ENCODE peak calls at places on chromosomes 1 and 21, in five cellular contexts. O, R, B, F and I are unnamed samples.

GRCh38 chr21:32578107-32578691 is 7.1 kb downstream of the TCP10L start:
- DNase-seq in O (peak), R (no peak), B (no peak), F (no peak), I (no peak)

GRCh38 chr1:30095051-30095450 is 628.3 kb downstream of the MATN1 start:
- DNase-seq in O (no peak), R (no peak), B (no peak), F (no peak), I (no peak)

GRCh38 chr1:88529581-88529980 is 154.5 kb upstream of the PKN2 start:
- DNase-seq in O (no peak), R (no peak), B (no peak), F (no peak), I (no peak)

GRCh38 chr1:245458761-245459174 is 304.0 kb downstream of the KIF26B start:
- DNase-seq in O (peak), R (no peak), B (no peak), F (no peak), I (peak)

GRCh38 chr1:65459397-65459768 is 38.9 kb downstream of the LEPR start:
- DNase-seq in O (peak), R (peak), B (peak), F (no peak), I (no peak)

GRCh38 chr1:55288245-55288644 is 73.1 kb upstream of the USP24 start:
- DNase-seq in O (no peak), R (peak), B (peak), F (no peak), I (no peak)

GRCh38 chr1:179808503-179808902 is 65.4 kb downstream of the FAM163A start:
- DNase-seq in O (no peak), R (no peak), B (no peak), F (no peak), I (no peak)

GRCh38 chr1:2534775-2535387 is 4.8 kb upstream of the HES5 start:
- DNase-seq in O (peak), R (no peak), B (no peak), F (no peak), I (no peak)

GRCh38 chr1:115507256-115507589 is 134.5 kb upstream of the VANGL1 start:
- DNase-seq in O (peak), R (no peak), B (no peak), F (peak), I (no peak)

GRCh38 chr1:169595764-169596711 is 9.8 kb upstream of the F5 start:
- DNase-seq in O (peak), R (no peak), B (no peak), F (no peak), I (no peak)

GRCh38 chr1:34753163-34753562 is 1.7 kb upstream of the GJB5 start:
- DNase-seq in O (no peak), R (no peak), B (no peak), F (no peak), I (no peak)

GRCh38 chr1:98172578-98172977 is 251.7 kb upstream of the DPYD start:
- DNase-seq in O (no peak), R (no peak), B (no peak), F (no peak), I (no peak)

GRCh38 chr21:17513214-17514123 is 626 bp downstream of the CXADR start:
- DNase-seq in O (peak), R (peak), B (peak), F (no peak), I (no peak)

GRCh38 chr1:162988869-162989268 is 80.3 kb upstream of the RGS4 start:
- DNase-seq in O (no peak), R (no peak), B (no peak), F (no peak), I (no peak)

GRCh38 chr1:51489472-51489871 is 29.6 kb downstream of the EPS15 start:
- DNase-seq in O (no peak), R (no peak), B (no peak), F (no peak), I (no peak)

GRCh38 chr1:3831689-3832088 is 25.3 kb downstream of the CEP104 start:
- DNase-seq in O (peak), R (no peak), B (no peak), F (no peak), I (no peak)

GRCh38 chr1:2468041-2468472 is 8.0 kb upstream of the PLCH2 start:
- DNase-seq in O (peak), R (peak), B (peak), F (no peak), I (no peak)

GRCh38 chr1:54353959-54354358 is 52.2 kb downstream of the SSBP3 start:
- DNase-seq in O (peak), R (no peak), B (no peak), F (no peak), I (no peak)

GRCh38 chr1:214551436-214552173 is at the start of gene PTPN14:
- DNase-seq in O (peak), R (peak), B (peak), F (peak), I (no peak)

GRCh38 chr1:93694039-93694438 is 12.4 kb upstream of the BCAR3 start:
- DNase-seq in O (no peak), R (no peak), B (no peak), F (no peak), I (no peak)

GRCh38 chr1:181645171-181645570 is 161.9 kb downstream of the CACNA1E start:
- DNase-seq in O (no peak), R (no peak), B (no peak), F (no peak), I (no peak)
- TF ChIP-seq CTCF in O (no peak), R (no peak), B (no peak), F (no peak), I (no peak)

GRCh38 chr1:91611498-91611917 is 110.9 kb downstream of the CDC7 start:
- DNase-seq in O (peak), R (no peak), B (no peak), F (no peak), I (no peak)
- TF ChIP-seq CTCF in O (no peak), R (no peak), B (no peak), F (no peak), I (no peak)

GRCh38 chr1:33008051-33008914 is 28.4 kb downstream of the AK2 start:
- DNase-seq in O (no peak), R (no peak), B (no peak), F (no peak), I (no peak)

GRCh38 chr1:33009561-33009960 is 27.1 kb downstream of the AK2 start:
- DNase-seq in O (no peak), R (no peak), B (no peak), F (no peak), I (no peak)

GRCh38 chr1:33005117-33005811 is 31.4 kb downstream of the AK2 start:
- DNase-seq in O (no peak), R (no peak), B (no peak), F (no peak), I (no peak)

GRCh38 chr1:33005812-33006465 is 30.7 kb downstream of the AK2 start:
- DNase-seq in O (peak), R (no peak), B (no peak), F (no peak), I (no peak)

GRCh38 chr1:33007190-33008050 is 29.3 kb downstream of the AK2 start:
- DNase-seq in O (peak), R (no peak), B (no peak), F (peak), I (peak)
- TF ChIP-seq CTCF in O (peak), R (no peak), B (no peak), F (peak), I (peak)

DNA sequence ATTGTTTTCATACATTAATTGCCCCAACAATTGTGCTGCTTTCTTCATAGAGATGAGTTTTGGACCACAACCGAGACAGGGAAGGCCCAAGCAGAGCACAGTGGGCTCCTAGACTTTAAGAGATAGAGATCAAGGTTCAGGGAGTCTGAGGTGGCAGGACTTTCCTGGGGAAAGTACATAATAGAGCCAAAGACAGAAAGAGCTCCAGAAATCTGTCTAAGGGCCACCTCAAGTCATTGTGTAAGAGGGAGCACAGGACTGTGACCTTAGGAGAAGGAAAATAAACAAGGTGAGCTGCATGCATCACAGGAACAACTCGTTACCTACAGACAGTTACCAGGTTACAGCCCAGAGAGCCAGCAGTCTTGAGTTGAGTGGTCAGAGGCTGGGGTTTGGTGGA is 41.3 kb upstream of the CR2 start:
- DNase-seq in O (no peak), R (no peak), B (no peak), F (no peak), I (no peak)
- TF ChIP-seq CTCF in O (no peak), R (no peak), B (no peak), F (no peak), I (no peak)

GRCh38 chr1:205444300-205444930 is 11.4 kb downstream of the BLACAT1 start:
- DNase-seq in O (no peak), R (no peak), B (no peak), F (no peak), I (no peak)
- TF ChIP-seq CTCF in O (no peak), R (no peak), B (no peak), F (no peak), I (no peak)

GRCh38 chr1:203628185-203628996 is 1.8 kb downstream of the ATP2B4 start:
- DNase-seq in O (peak), R (no peak), B (no peak), F (peak), I (no peak)

GRCh38 chr1:203627819-203628184 is 1.2 kb downstream of the ATP2B4 start:
- DNase-seq in O (peak), R (no peak), B (no peak), F (peak), I (no peak)

GRCh38 chr1:203626910-203627246 is 246 bp downstream of the ATP2B4 start:
- DNase-seq in O (no peak), R (no peak), B (no peak), F (no peak), I (no peak)

GRCh38 chr1:203624341-203624712 is 2.3 kb upstream of the ATP2B4 start:
- DNase-seq in O (no peak), R (no peak), B (no peak), F (no peak), I (no peak)

GRCh38 chr1:203625623-203626189 is 926 bp upstream of the ATP2B4 start:
- DNase-seq in O (peak), R (peak), B (peak), F (peak), I (no peak)
- TF ChIP-seq CTCF in O (no peak), R (peak), B (peak), F (peak), I (no peak)